ENCODE peak calls at places on chromosomes 11 and 22, in ten cellular contexts. One of them, this sample, is unnamed.

GRCh38 chr11:113114452-113115027 is 153.3 kb downstream of the NCAM1 start:
- DNase-seq in chondrocyte: no peak
- DNase-seq in brain microvascular endothelial cell: peak; percentile 31
- DNase-seq in GM12865: peak; percentile 21
- DNase-seq in type B pancreatic cell: no peak
- DNase-seq in ovary: peak; percentile 63
- DNase-seq in fibroblast of the aortic adventitia: peak; percentile 61
- DNase-seq in retinal pigment epithelial cell: peak; percentile 7
- DNase-seq in epithelial cell of proximal tubule: no peak
- DNase-seq in coronary artery: no peak
- DNase-seq in this sample: no peak

GRCh38 chr11:64842851-64843841 is 1.3 kb downstream of the CDC42BPG start:
- DNase-seq in epithelial cell of proximal tubule: no peak
- DNase-seq in chondrocyte: peak; percentile 85
- DNase-seq in fibroblast of the aortic adventitia: no peak
- DNase-seq in GM12865: no peak
- DNase-seq in retinal pigment epithelial cell: no peak
- DNase-seq in coronary artery: no peak
- DNase-seq in type B pancreatic cell: no peak
- DNase-seq in ovary: no peak
- DNase-seq in brain microvascular endothelial cell: no peak
- DNase-seq in this sample: no peak

GRCh38 chr11:128548655-128549255 is 38.6 kb downstream of the ETS1 start:
- DNase-seq in coronary artery: no peak
- DNase-seq in brain microvascular endothelial cell: no peak
- DNase-seq in type B pancreatic cell: no peak
- DNase-seq in fibroblast of the aortic adventitia: no peak
- DNase-seq in chondrocyte: no peak
- DNase-seq in retinal pigment epithelial cell: no peak
- DNase-seq in ovary: peak; percentile 81
- DNase-seq in GM12865: no peak
- DNase-seq in epithelial cell of proximal tubule: no peak
- DNase-seq in this sample: peak; percentile 45

GRCh38 chr22:20439556-20439927 is 1.9 kb upstream of the SCARF2 start:
- DNase-seq in retinal pigment epithelial cell: no peak
- DNase-seq in chondrocyte: no peak
- DNase-seq in fibroblast of the aortic adventitia: no peak
- DNase-seq in ovary: peak; percentile 15
- DNase-seq in type B pancreatic cell: no peak
- DNase-seq in GM12865: no peak
- DNase-seq in brain microvascular endothelial cell: no peak
- DNase-seq in coronary artery: no peak
- DNase-seq in epithelial cell of proximal tubule: no peak
- DNase-seq in this sample: no peak

GRCh38 chr11:58923300-58923788 is 15.9 kb upstream of the GLYATL1 start:
- DNase-seq in type B pancreatic cell: no peak
- DNase-seq in retinal pigment epithelial cell: no peak
- DNase-seq in chondrocyte: no peak
- DNase-seq in coronary artery: no peak
- DNase-seq in epithelial cell of proximal tubule: peak; percentile 89
- DNase-seq in GM12865: peak; percentile 51
- DNase-seq in fibroblast of the aortic adventitia: peak; percentile 56
- DNase-seq in ovary: no peak
- DNase-seq in brain microvascular endothelial cell: peak; percentile 18
- DNase-seq in this sample: peak; percentile 47

GRCh38 chr11:127136438-127136837 is 135.9 kb upstream of the KIRREL3 start:
- DNase-seq in fibroblast of the aortic adventitia: no peak
- DNase-seq in coronary artery: no peak
- DNase-seq in ovary: no peak
- DNase-seq in GM12865: no peak
- DNase-seq in epithelial cell of proximal tubule: no peak
- DNase-seq in chondrocyte: no peak
- DNase-seq in type B pancreatic cell: no peak
- DNase-seq in retinal pigment epithelial cell: no peak
- DNase-seq in brain microvascular endothelial cell: no peak
- DNase-seq in this sample: no peak

GRCh38 chr22:43100223-43100622 is 10.3 kb upstream of the BIK start:
- DNase-seq in brain microvascular endothelial cell: no peak
- DNase-seq in epithelial cell of proximal tubule: no peak
- DNase-seq in chondrocyte: no peak
- DNase-seq in retinal pigment epithelial cell: no peak
- DNase-seq in fibroblast of the aortic adventitia: no peak
- DNase-seq in GM12865: peak; percentile 42
- DNase-seq in ovary: no peak
- DNase-seq in type B pancreatic cell: no peak
- DNase-seq in coronary artery: no peak
- DNase-seq in this sample: no peak

GRCh38 chr11:114623720-114624119 is 28.1 kb upstream of the NXPE4 start:
- DNase-seq in type B pancreatic cell: no peak
- DNase-seq in ovary: no peak
- DNase-seq in brain microvascular endothelial cell: no peak
- DNase-seq in retinal pigment epithelial cell: no peak
- DNase-seq in epithelial cell of proximal tubule: no peak
- DNase-seq in fibroblast of the aortic adventitia: no peak
- DNase-seq in GM12865: peak; percentile 90
- DNase-seq in coronary artery: no peak
- DNase-seq in chondrocyte: no peak
- DNase-seq in this sample: no peak

GRCh38 chr11:119258983-119259382 is 52.8 kb downstream of the CBL start:
- DNase-seq in ovary: no peak
- DNase-seq in coronary artery: no peak
- DNase-seq in fibroblast of the aortic adventitia: no peak
- DNase-seq in epithelial cell of proximal tubule: no peak
- DNase-seq in brain microvascular endothelial cell: no peak
- DNase-seq in chondrocyte: no peak
- DNase-seq in GM12865: peak; percentile 26
- DNase-seq in retinal pigment epithelial cell: no peak
- DNase-seq in type B pancreatic cell: no peak
- DNase-seq in this sample: no peak

GRCh38 chr11:119266517-119267255 is 50.2 kb downstream of the MCAM start:
- DNase-seq in coronary artery: no peak
- DNase-seq in epithelial cell of proximal tubule: no peak
- DNase-seq in type B pancreatic cell: no peak
- DNase-seq in ovary: no peak
- DNase-seq in chondrocyte: no peak
- DNase-seq in brain microvascular endothelial cell: no peak
- DNase-seq in fibroblast of the aortic adventitia: no peak
- DNase-seq in retinal pigment epithelial cell: no peak
- DNase-seq in GM12865: no peak
- DNase-seq in this sample: no peak

GRCh38 chr11:119266063-119266462 is 50.9 kb downstream of the MCAM start:
- DNase-seq in epithelial cell of proximal tubule: no peak
- DNase-seq in fibroblast of the aortic adventitia: no peak
- DNase-seq in brain microvascular endothelial cell: no peak
- DNase-seq in type B pancreatic cell: no peak
- DNase-seq in GM12865: no peak
- DNase-seq in ovary: no peak
- DNase-seq in coronary artery: no peak
- DNase-seq in retinal pigment epithelial cell: no peak
- DNase-seq in chondrocyte: no peak
- DNase-seq in this sample: no peak

GRCh38 chr11:119263352-119263940 is 53.5 kb downstream of the MCAM start:
- DNase-seq in ovary: no peak
- DNase-seq in epithelial cell of proximal tubule: peak; percentile 35
- DNase-seq in retinal pigment epithelial cell: no peak
- DNase-seq in type B pancreatic cell: no peak
- DNase-seq in GM12865: peak; percentile 51
- DNase-seq in fibroblast of the aortic adventitia: no peak
- DNase-seq in chondrocyte: no peak
- DNase-seq in coronary artery: no peak
- DNase-seq in brain microvascular endothelial cell: no peak
- DNase-seq in this sample: peak; percentile 23

DNA sequence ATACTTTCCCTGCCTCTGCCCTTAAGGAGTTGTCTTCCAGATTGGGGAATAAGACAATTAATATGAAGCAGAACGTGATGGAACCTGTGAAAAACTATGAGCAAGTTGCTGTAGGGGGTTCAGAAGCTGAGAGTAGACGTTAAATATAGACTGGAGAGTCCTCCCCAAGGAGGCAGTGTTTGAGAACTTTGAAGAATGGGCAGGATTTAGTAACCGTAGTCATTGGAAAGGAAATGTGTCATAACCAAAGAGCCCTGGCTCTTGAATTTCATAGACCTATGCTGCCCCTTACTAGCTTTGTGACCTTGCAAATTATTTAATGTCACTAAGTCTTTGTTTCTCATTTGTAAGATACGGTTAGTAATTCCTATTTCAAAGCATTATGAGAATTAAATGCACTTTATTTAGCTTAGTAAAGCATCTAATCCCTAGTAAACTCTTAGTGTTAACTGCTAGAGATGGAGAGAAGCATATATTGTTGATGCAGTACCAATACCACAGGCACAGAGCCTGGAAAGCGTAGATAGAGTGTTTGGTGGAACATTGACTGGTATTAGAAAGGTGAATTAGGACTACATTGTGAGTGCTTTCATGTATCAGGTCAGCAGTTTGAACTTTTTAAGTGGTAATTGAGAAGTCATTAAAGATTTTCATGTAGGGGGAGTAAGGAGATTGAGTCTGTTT is 54.1 kb downstream of the MCAM start:
- DNase-seq in brain microvascular endothelial cell: peak; percentile 30
- DNase-seq in ovary: no peak
- DNase-seq in epithelial cell of proximal tubule: no peak
- DNase-seq in type B pancreatic cell: no peak
- DNase-seq in GM12865: peak; percentile 70
- DNase-seq in chondrocyte: no peak
- DNase-seq in fibroblast of the aortic adventitia: peak; percentile 41
- DNase-seq in retinal pigment epithelial cell: no peak
- DNase-seq in coronary artery: no peak
- DNase-seq in this sample: peak; percentile 39
- TF ChIP-seq CTCF in brain microvascular endothelial cell: peak; percentile 48
- TF ChIP-seq CTCF in ovary: no peak
- TF ChIP-seq CTCF in epithelial cell of proximal tubule: peak; percentile 26
- TF ChIP-seq CTCF in type B pancreatic cell: no peak
- TF ChIP-seq CTCF in GM12865: no peak
- TF ChIP-seq CTCF in chondrocyte: peak; percentile 41
- TF ChIP-seq CTCF in fibroblast of the aortic adventitia: no peak
- TF ChIP-seq CTCF in retinal pigment epithelial cell: no peak
- TF ChIP-seq CTCF in coronary artery: no peak
- TF ChIP-seq CTCF in this sample: no peak

DNA sequence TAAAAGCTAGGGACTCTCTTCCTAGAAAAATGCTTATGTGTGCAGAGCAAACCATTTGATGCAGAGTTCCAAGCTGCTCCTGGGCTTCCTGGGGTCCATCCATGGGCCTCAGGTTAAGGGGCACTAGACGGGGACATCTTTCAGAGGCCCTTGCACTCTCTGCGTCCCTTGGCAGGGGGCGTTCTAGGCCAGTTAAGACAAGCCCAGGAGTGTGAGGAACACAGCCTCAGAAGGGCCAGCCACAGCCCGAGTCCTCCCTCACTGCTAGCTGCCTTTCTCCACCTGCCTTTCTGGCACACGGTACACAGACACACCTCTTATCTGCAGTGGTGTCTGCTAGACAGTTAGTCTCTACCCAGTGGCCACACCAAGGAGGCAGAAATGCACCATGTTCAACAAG is 18.0 kb upstream of the BID start:
- DNase-seq in fibroblast of the aortic adventitia: no peak
- DNase-seq in ovary: no peak
- DNase-seq in chondrocyte: no peak
- DNase-seq in retinal pigment epithelial cell: no peak
- DNase-seq in epithelial cell of proximal tubule: no peak
- DNase-seq in brain microvascular endothelial cell: no peak
- DNase-seq in type B pancreatic cell: no peak
- DNase-seq in GM12865: peak; percentile 51
- DNase-seq in coronary artery: no peak
- DNase-seq in this sample: no peak
- TF ChIP-seq CTCF in fibroblast of the aortic adventitia: no peak
- TF ChIP-seq CTCF in ovary: no peak
- TF ChIP-seq CTCF in chondrocyte: no peak
- TF ChIP-seq CTCF in retinal pigment epithelial cell: no peak
- TF ChIP-seq CTCF in epithelial cell of proximal tubule: no peak
- TF ChIP-seq CTCF in brain microvascular endothelial cell: no peak
- TF ChIP-seq CTCF in type B pancreatic cell: no peak
- TF ChIP-seq CTCF in GM12865: peak; percentile 41
- TF ChIP-seq CTCF in coronary artery: no peak
- TF ChIP-seq CTCF in this sample: no peak

DNA sequence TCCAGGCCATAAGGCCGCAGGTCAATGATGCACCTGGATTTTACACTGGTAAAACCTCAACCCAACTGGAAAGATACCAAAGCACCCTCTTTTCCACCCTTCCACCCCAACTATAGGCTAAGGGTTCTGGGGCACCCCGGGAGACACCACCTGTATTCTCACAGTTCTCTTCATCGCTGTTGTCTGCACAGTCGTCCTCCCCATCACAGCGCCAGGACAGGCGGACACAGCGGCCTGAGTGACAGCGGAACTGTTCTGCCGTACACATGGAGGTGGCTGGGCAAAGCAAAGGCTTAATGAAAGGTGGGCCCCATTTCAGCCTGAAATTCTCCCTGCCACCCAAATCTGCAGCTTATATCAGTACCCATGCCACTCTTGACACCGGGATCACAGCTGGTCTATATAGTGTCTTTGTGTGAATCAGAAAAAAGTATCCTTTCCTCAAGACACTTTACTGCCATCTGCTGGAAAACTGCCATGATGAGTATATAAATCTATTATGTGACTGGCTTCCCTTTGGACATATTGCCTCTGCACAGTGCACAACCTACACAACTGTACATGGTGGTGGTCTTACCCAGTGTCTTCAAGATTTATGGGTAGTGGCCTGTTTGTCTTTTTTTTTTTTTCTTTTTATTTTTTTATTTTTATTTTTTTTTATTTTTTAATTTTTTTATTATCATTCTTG is 21.5 kb downstream of the LRP4 start:
- DNase-seq in type B pancreatic cell: no peak
- DNase-seq in brain microvascular endothelial cell: peak; percentile 31
- DNase-seq in coronary artery: no peak
- DNase-seq in epithelial cell of proximal tubule: no peak
- DNase-seq in chondrocyte: no peak
- DNase-seq in fibroblast of the aortic adventitia: no peak
- DNase-seq in GM12865: peak; percentile 54
- DNase-seq in retinal pigment epithelial cell: no peak
- DNase-seq in ovary: no peak
- DNase-seq in this sample: peak; percentile 63
- TF ChIP-seq CTCF in type B pancreatic cell: peak; percentile 62
- TF ChIP-seq CTCF in brain microvascular endothelial cell: peak; percentile 57
- TF ChIP-seq CTCF in coronary artery: no peak
- TF ChIP-seq CTCF in epithelial cell of proximal tubule: peak; percentile 54
- TF ChIP-seq CTCF in chondrocyte: peak; percentile 75
- TF ChIP-seq CTCF in fibroblast of the aortic adventitia: no peak
- TF ChIP-seq CTCF in GM12865: peak; percentile 36
- TF ChIP-seq CTCF in retinal pigment epithelial cell: peak; percentile 42
- TF ChIP-seq CTCF in ovary: no peak
- TF ChIP-seq CTCF in this sample: peak; percentile 15

DNA sequence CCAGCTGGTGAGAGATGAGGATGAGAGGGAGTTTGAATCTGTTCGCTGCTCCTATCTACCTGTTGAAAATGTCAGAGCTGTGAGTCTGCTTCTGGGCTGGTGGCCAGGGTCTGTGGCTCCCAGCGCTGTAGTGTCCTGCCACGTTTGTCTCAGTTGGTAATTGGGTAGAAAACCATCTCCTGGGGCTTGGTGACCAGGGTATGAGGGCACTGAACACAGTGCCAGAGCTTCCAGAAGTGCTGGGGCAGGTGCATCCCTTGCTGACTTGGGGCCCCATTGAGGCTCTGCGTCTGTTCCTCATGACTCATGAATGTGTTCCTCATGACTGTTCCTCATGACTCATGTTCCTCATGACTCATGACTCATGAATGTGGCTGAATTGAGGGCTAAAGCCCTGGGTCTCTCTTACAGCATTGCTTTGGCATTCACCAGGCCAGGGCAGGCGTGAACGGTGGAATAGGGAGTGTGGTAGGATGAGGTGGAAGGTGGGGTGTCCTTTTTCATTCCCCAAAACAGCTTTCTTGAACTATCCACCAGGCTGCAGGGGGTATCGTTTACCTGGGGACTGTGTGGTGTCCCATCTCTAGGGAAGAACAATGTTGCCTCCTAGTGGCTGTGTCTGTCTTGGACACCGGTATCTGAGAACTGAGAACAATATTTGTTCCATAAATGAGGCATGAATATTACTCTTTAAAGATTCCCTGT is 139.5 kb downstream of the COMMD9 start:
- DNase-seq in epithelial cell of proximal tubule: peak; percentile 99
- DNase-seq in ovary: peak; percentile 45
- DNase-seq in GM12865: peak; percentile 43
- DNase-seq in fibroblast of the aortic adventitia: peak; percentile 98
- DNase-seq in type B pancreatic cell: no peak
- DNase-seq in chondrocyte: no peak
- DNase-seq in coronary artery: peak; percentile 77
- DNase-seq in brain microvascular endothelial cell: peak; percentile 99
- DNase-seq in retinal pigment epithelial cell: peak; percentile 99
- DNase-seq in this sample: peak; percentile 71
- TF ChIP-seq CTCF in epithelial cell of proximal tubule: peak; percentile 59
- TF ChIP-seq CTCF in ovary: no peak
- TF ChIP-seq CTCF in GM12865: peak; percentile 63
- TF ChIP-seq CTCF in fibroblast of the aortic adventitia: peak; percentile 67
- TF ChIP-seq CTCF in type B pancreatic cell: peak; percentile 57
- TF ChIP-seq CTCF in chondrocyte: peak; percentile 80
- TF ChIP-seq CTCF in coronary artery: no peak
- TF ChIP-seq CTCF in brain microvascular endothelial cell: peak; percentile 78
- TF ChIP-seq CTCF in retinal pigment epithelial cell: peak; percentile 45
- TF ChIP-seq CTCF in this sample: peak; percentile 30